ENCODE peak calls at places on chromosomes 3 and 15, in eight cellular contexts. V, O, T, B, H, I, M and N are unnamed samples. For H3K36me3, the result is how much of the 10 kb centered on the place peaks cover.

GRCh38 chr15:48427960-48428547 is 96.8 kb downstream of the DUT start:
- DNase-seq in B (no peak), I (no peak), M (no peak), H (no peak), V (no peak), T (no peak), O (no peak), N (no peak)

GRCh38 chr3:63864008-63864871 is 573 bp downstream of the ATXN7 start:
- DNase-seq in B (no peak), H (no peak), I (peak), M (peak), V (peak), T (no peak), O (peak), N (peak)

GRCh38 chr15:57041416-57041815 is 123.0 kb downstream of the TCF12 start:
- DNase-seq in O (no peak), H (no peak), M (no peak), I (no peak), V (no peak), T (no peak), B (no peak), N (no peak)

GRCh38 chr3:58051196-58051595 is 43.0 kb downstream of the FLNB start:
- DNase-seq in B (peak), O (no peak), T (no peak), H (no peak), M (no peak), V (peak), I (no peak), N (no peak)

GRCh38 chr3:160398820-160399346 is at the start of gene IFT80:
- DNase-seq in H (peak), O (peak), B (peak), V (peak), I (peak), T (peak), M (peak), N (peak)

GRCh38 chr3:182725372-182726251 is 67.7 kb upstream of the ATP11B start:
- DNase-seq in M (no peak), H (no peak), O (peak), T (no peak), B (no peak), V (no peak), I (peak), N (no peak)

GRCh38 chr3:170714151-170714550 is 128.3 kb upstream of the SLC7A14 start:
- DNase-seq in T (no peak), H (no peak), I (no peak), M (no peak), B (no peak), O (no peak), V (no peak), N (no peak)

GRCh38 chr3:120726784-120727183 is 15.5 kb downstream of the RABL3 start:
- DNase-seq in H (no peak), T (no peak), O (no peak), M (no peak), V (no peak), B (no peak), I (no peak), N (no peak)

GRCh38 chr3:171895890-171896289 is 52.7 kb downstream of the TMEM212 start:
- DNase-seq in B (no peak), V (no peak), O (no peak), T (no peak), I (no peak), M (no peak), H (no peak), N (no peak)

GRCh38 chr3:12405432-12406272 is 78.6 kb upstream of the TSEN2 start:
- DNase-seq in I (peak), H (peak), V (peak), B (peak), M (no peak), O (peak), T (no peak), N (peak)

DNA sequence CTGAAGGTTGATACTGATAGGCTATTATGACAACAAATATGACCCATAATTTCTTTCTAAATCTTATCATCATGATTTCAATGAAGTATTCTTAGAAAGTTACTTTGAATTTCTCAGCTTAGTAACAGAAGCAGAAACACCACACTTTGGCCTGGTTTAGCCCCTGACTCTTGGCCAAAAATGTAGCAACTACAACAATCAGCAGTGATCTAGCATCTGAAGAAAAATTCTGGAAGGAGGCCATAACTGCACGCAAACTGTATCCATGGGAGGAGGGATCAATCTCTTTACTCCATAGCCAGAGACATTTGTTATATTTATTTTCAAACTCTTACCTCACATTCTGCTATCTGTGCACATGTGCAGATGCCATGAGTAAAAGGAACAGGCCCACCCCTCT is 251.0 kb upstream of the P2RY1 start:
- DNase-seq in V (no peak), T (no peak), H (no peak), O (no peak), M (no peak), I (no peak), B (peak), N (no peak)
- H3K36me3 ChIP-seq in V (under half), T (under half), H (under half), O (under half), M (under half), I (under half), B (under half), N (under half)

GRCh38 chr15:78265752-78266224 is 1.4 kb downstream of the DNAJA4 start:
- DNase-seq in T (no peak), I (no peak), B (no peak), O (no peak), H (no peak), M (no peak), V (no peak), N (no peak)
- TF ChIP-seq EP300 in T (no peak), I (peak), B (peak), O (no peak), H (no peak), M (no peak), V (no peak), N (peak)

GRCh38 chr15:74937602-74938371 is at the start of gene COX5A:
- DNase-seq in I (peak), O (peak), T (peak), H (peak), M (peak), V (peak), B (peak), N (peak)
- TF ChIP-seq POLR2A in I (peak), O (no peak), T (peak), H (peak), M (no peak), V (peak), B (peak), N (peak)

GRCh38 chr3:4687167-4687566 is 194.0 kb downstream of the ITPR1 start:
- DNase-seq in V (no peak), B (no peak), M (no peak), O (no peak), T (no peak), H (no peak), I (no peak), N (no peak)

GRCh38 chr3:4684976-4685375 is 191.8 kb downstream of the ITPR1 start:
- DNase-seq in B (no peak), I (no peak), T (no peak), O (no peak), M (peak), V (no peak), H (no peak), N (no peak)

GRCh38 chr3:4687596-4687995 is 194.4 kb downstream of the ITPR1 start:
- DNase-seq in V (no peak), B (no peak), H (no peak), T (no peak), O (no peak), I (no peak), M (no peak), N (no peak)

GRCh38 chr3:4685673-4686345 is 192.7 kb downstream of the ITPR1 start:
- DNase-seq in T (no peak), V (no peak), B (no peak), I (no peak), H (no peak), O (no peak), M (no peak), N (no peak)

DNA sequence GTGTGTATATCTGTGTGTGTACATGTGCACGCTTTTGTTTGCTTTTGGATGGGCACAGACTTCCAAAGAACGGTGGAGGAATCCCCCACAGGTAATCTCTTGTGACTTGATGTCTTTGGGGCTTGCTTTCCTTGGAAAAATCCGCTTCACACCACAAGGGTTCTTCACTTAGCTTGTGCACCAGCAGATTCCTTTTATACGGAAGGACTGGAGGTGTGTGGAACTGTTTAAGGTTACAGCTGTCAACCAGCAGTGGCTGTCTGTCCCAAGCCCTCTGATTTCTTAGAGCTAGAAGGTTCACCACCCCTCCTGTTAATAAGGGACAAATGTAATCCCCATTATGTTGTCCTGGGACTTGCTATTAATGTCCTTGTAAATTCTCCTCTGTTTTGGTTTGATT is 193.5 kb downstream of the ITPR1 start:
- DNase-seq in H (no peak), V (no peak), I (no peak), T (no peak), O (no peak), B (no peak), M (no peak), N (no peak)
- H3K36me3 ChIP-seq in H (under half), V (under half), I (under half), T (under half), O (half or more), B (half or more), M (under half), N (half or more)

DNA sequence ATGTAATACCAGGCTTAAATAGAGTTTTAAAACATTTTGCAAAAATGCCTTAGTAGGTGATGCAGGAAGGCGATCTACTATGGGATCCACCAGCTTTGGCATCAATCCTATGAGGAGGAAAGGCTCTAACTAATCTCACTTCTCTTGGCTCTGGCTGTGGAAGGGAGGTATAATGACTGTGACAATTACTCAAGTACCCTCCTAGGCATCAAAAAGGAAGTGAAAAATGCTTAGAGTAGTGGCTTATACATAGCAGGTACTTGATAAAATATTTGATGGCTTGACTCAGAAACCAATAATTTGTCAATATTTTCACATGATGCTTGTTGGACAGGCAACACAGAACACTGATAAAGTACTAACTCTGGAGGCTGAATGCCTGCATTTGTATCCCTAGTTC is 34.1 kb upstream of the SERPINI2 start:
- DNase-seq in I (no peak), H (no peak), T (no peak), O (no peak), B (no peak), M (no peak), V (no peak), N (no peak)
- TF ChIP-seq EP300 in I (no peak), H (no peak), T (no peak), O (no peak), B (no peak), M (no peak), V (no peak), N (no peak)

GRCh38 chr3:50568947-50569749 is at the start of gene HEMK1:
- DNase-seq in M (peak), B (peak), V (peak), T (peak), I (peak), O (peak), H (peak), N (peak)
- TF ChIP-seq POLR2A in M (peak), B (peak), V (peak), T (peak), I (peak), O (no peak), H (peak), N (peak)

GRCh38 chr3:51964521-51964920 is 2.7 kb downstream of the PCBP4 start:
- DNase-seq in I (no peak), T (no peak), O (no peak), V (no peak), M (no peak), B (no peak), H (no peak), N (no peak)

GRCh38 chr3:51967384-51968174 is at the start of gene PCBP4:
- DNase-seq in V (peak), I (peak), M (peak), B (peak), H (peak), T (no peak), O (peak), N (no peak)

GRCh38 chr3:51966941-51967383 is 292 bp downstream of the PCBP4 start:
- DNase-seq in H (no peak), T (no peak), B (no peak), V (no peak), M (peak), O (no peak), I (no peak), N (no peak)

GRCh38 chr3:51966486-51966885 is 768 bp downstream of the PCBP4 start:
- DNase-seq in M (no peak), H (no peak), V (no peak), I (no peak), B (no peak), T (no peak), O (no peak), N (no peak)

DNA sequence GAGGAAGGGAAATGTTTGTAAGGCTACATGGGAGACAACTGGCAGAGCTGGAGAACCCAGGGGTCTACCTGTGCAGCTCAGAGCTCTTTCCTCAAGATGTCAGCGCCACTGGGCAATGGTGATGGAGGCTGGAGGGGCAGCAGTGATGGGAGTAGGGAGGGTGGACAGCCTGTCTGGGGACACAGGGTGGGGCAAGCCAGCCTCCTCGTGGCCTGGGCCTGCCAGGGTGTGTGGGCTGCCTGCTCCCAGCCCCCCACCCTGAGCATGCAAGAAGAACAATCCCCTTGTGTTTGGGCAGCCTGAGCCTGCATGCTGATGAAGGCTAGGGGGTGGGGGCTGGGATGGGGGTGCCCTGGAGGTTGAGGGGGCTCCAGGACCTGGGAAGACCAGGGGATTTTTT is 1.2 kb downstream of the PCBP4 start:
- DNase-seq in H (no peak), B (no peak), I (no peak), O (no peak), T (no peak), M (no peak), V (no peak), N (no peak)
- H3K36me3 ChIP-seq in H (under half), B (under half), I (under half), O (under half), T (under half), M (under half), V (under half), N (under half)

GRCh38 chr3:32004111-32004790 is 22.7 kb downstream of the ZNF860 start:
- DNase-seq in V (no peak), I (no peak), B (no peak), H (no peak), M (no peak), O (no peak), T (no peak), N (no peak)

GRCh38 chr3:32000877-32001276 is 19.3 kb downstream of the ZNF860 start:
- DNase-seq in O (no peak), H (no peak), I (no peak), T (no peak), B (no peak), V (no peak), M (no peak), N (no peak)

GRCh38 chr3:31999902-32000439 is 18.4 kb downstream of the ZNF860 start:
- DNase-seq in B (no peak), M (no peak), V (no peak), T (no peak), I (no peak), H (no peak), O (no peak), N (no peak)

GRCh38 chr3:32003380-32003779 is 21.8 kb downstream of the ZNF860 start:
- DNase-seq in O (no peak), V (no peak), T (no peak), M (no peak), B (no peak), H (no peak), I (no peak), N (no peak)

DNA sequence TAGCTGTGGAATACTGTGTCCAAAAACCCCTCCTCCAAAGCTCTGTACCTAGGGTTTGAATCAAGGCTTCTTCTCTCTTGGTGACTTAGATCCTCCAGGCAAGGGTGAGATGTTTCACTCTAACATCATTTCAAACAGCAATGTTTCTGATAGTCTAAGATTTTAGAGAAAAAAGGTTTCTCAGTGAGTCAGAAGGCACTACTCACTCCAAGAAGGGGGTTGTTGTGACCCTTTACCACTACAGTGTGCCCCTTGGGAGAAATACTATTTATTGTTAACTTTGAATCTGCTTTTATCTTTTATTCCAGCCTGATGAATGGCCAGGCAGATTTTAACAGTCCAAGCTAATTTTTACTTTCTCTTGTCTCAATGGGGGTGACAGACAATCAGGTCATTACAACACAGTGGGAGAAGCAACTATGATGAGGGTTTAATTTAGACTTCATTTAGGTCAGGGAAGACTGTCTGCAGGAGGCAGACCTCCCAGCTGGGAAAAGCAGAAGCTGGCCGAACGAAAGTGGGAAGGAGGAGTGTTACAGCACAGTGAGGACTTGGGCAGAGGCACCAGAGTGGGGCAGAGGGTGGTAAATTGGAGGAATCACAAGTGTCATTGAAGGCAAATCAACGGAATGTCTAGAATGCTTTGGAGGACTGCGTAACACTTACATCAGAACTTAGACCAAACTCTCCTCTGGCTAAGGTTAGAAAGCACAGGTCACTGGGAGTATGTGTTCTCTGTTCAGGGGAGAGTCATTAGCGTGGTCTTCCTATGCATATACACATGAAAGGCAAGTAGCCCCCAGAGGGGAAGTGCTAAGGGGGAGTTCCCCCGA is 21.2 kb downstream of the ZNF860 start:
- DNase-seq in V (no peak), M (no peak), I (no peak), H (no peak), T (no peak), O (no peak), B (no peak), N (no peak)
- TF ChIP-seq EP300 in V (no peak), M (no peak), I (no peak), H (no peak), T (no peak), O (no peak), B (no peak), N (no peak)

DNA sequence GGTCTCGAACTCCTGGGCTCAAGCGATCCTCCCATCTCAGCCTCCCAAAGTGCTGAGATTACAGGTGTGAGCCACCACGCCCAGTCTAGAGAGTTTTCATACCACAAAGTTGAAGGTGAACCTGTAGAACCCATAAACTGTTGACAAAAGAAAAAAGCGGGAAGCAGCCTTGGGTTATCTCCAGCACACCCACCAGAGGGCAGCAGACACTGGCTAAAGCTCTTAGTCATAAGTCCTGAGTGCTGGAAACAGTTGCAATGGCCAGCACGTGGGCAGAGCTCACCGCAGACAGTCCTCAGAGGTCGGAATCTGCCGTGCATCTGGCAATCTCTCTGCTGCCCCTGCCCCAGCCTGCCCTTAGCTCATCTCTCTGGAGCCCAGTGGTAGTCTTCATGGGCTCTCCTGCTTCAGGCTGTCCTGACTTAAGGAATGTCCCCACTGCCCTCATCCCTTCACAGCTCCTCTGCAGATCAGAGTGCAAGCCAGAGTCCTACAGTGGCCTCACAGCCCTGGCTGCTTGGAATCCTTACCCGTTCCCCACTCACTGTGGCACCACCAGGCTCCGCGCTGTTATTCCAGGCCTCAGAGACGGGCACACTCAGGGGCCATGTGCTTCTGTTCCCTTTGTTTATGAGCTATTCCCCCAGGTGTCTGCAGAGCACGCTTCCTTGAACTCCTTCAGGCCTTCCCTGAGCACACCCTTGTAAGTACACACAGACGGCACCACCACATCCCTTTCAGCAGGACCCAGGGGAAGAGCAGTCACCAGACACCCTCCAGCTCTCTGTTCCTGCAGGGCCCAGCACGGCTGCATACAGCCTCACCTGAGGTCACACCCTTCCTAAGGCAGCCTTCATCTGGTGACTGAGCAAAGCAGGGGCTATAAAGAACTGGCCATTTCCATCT is 8.8 kb upstream of the ELP6 start:
- DNase-seq in T (peak), H (peak), I (peak), V (peak), O (peak), M (no peak), B (peak), N (no peak)
- TF ChIP-seq POLR2A in T (no peak), H (no peak), I (no peak), V (no peak), O (no peak), M (no peak), B (no peak), N (no peak)